ENCODE peak calls at places on chromosomes 6 and 20, in nine cellular contexts. One of them, this sample, is unnamed.

GRCh38 chr6:107509506-107509905 is 19.6 kb downstream of the SOBP start:
- DNase-seq in PC-3: no peak
- DNase-seq in HCT116: no peak
- DNase-seq in fibroblast of lung: no peak
- DNase-seq in mammary epithelial cell: no peak
- DNase-seq in hepatocyte: no peak
- DNase-seq in neural progenitor cell: no peak
- DNase-seq in astrocyte: peak; percentile 82
- DNase-seq in H1: no peak
- DNase-seq in this sample: no peak

GRCh38 chr20:51487076-51487475 is 55.4 kb downstream of the NFATC2 start:
- DNase-seq in PC-3: no peak
- DNase-seq in HCT116: no peak
- DNase-seq in fibroblast of lung: no peak
- DNase-seq in mammary epithelial cell: no peak
- DNase-seq in hepatocyte: no peak
- DNase-seq in neural progenitor cell: peak; percentile 24
- DNase-seq in astrocyte: no peak
- DNase-seq in H1: no peak
- DNase-seq in this sample: no peak

GRCh38 chr20:25538838-25539665 is 46.3 kb downstream of the NINL start:
- DNase-seq in PC-3: no peak
- DNase-seq in HCT116: no peak
- DNase-seq in fibroblast of lung: no peak
- DNase-seq in mammary epithelial cell: no peak
- DNase-seq in hepatocyte: no peak
- DNase-seq in neural progenitor cell: no peak
- DNase-seq in astrocyte: no peak
- DNase-seq in H1: no peak
- DNase-seq in this sample: peak; percentile 1

GRCh38 chr6:156977527-156978291 is 200.5 kb downstream of the ARID1B start:
- DNase-seq in PC-3: no peak
- DNase-seq in HCT116: no peak
- DNase-seq in fibroblast of lung: peak; percentile 53
- DNase-seq in mammary epithelial cell: peak; percentile 46
- DNase-seq in hepatocyte: no peak
- DNase-seq in neural progenitor cell: no peak
- DNase-seq in astrocyte: peak; percentile 53
- DNase-seq in H1: no peak
- DNase-seq in this sample: peak; percentile 65

GRCh38 chr6:145534986-145535385 is 200.3 kb downstream of the EPM2A start:
- DNase-seq in PC-3: no peak
- DNase-seq in HCT116: no peak
- DNase-seq in fibroblast of lung: no peak
- DNase-seq in mammary epithelial cell: no peak
- DNase-seq in hepatocyte: no peak
- DNase-seq in neural progenitor cell: no peak
- DNase-seq in astrocyte: no peak
- DNase-seq in H1: no peak
- DNase-seq in this sample: peak; percentile 12

GRCh38 chr20:16011061-16011460 is 562.2 kb downstream of the KIF16B start:
- DNase-seq in PC-3: no peak
- DNase-seq in HCT116: no peak
- DNase-seq in fibroblast of lung: no peak
- DNase-seq in mammary epithelial cell: no peak
- DNase-seq in hepatocyte: no peak
- DNase-seq in neural progenitor cell: peak; percentile 18
- DNase-seq in astrocyte: no peak
- DNase-seq in H1: no peak
- DNase-seq in this sample: no peak

GRCh38 chr6:69820438-69820837 is 23.6 kb upstream of the LMBRD1 start:
- DNase-seq in PC-3: no peak
- DNase-seq in HCT116: no peak
- DNase-seq in fibroblast of lung: no peak
- DNase-seq in mammary epithelial cell: no peak
- DNase-seq in hepatocyte: no peak
- DNase-seq in neural progenitor cell: no peak
- DNase-seq in astrocyte: no peak
- DNase-seq in H1: no peak
- DNase-seq in this sample: no peak

GRCh38 chr6:44105993-44106740 is 21.1 kb downstream of the MRPL14 start:
- DNase-seq in PC-3: no peak
- DNase-seq in HCT116: no peak
- DNase-seq in fibroblast of lung: peak; percentile 23
- DNase-seq in mammary epithelial cell: no peak
- DNase-seq in hepatocyte: no peak
- DNase-seq in neural progenitor cell: no peak
- DNase-seq in astrocyte: no peak
- DNase-seq in H1: no peak
- DNase-seq in this sample: peak; percentile 37

GRCh38 chr6:7262037-7262461 is 51.0 kb downstream of the SSR1 start:
- DNase-seq in PC-3: no peak
- DNase-seq in HCT116: no peak
- DNase-seq in fibroblast of lung: no peak
- DNase-seq in mammary epithelial cell: peak; percentile 48
- DNase-seq in hepatocyte: peak; percentile 35
- DNase-seq in neural progenitor cell: no peak
- DNase-seq in astrocyte: no peak
- DNase-seq in H1: no peak
- DNase-seq in this sample: no peak

GRCh38 chr6:6538301-6538700 is 50.2 kb upstream of the LY86 start:
- DNase-seq in PC-3: no peak
- DNase-seq in HCT116: no peak
- DNase-seq in fibroblast of lung: no peak
- DNase-seq in mammary epithelial cell: no peak
- DNase-seq in hepatocyte: no peak
- DNase-seq in neural progenitor cell: no peak
- DNase-seq in astrocyte: no peak
- DNase-seq in H1: no peak
- DNase-seq in this sample: no peak

GRCh38 chr6:4848382-4849068 is 72.3 kb downstream of the CDYL start:
- DNase-seq in PC-3: peak; percentile 55
- DNase-seq in HCT116: no peak
- DNase-seq in fibroblast of lung: peak; percentile 12
- DNase-seq in mammary epithelial cell: no peak
- DNase-seq in hepatocyte: peak; percentile 55
- DNase-seq in neural progenitor cell: peak; percentile 64
- DNase-seq in astrocyte: no peak
- DNase-seq in H1: no peak
- DNase-seq in this sample: peak; percentile 5

DNA sequence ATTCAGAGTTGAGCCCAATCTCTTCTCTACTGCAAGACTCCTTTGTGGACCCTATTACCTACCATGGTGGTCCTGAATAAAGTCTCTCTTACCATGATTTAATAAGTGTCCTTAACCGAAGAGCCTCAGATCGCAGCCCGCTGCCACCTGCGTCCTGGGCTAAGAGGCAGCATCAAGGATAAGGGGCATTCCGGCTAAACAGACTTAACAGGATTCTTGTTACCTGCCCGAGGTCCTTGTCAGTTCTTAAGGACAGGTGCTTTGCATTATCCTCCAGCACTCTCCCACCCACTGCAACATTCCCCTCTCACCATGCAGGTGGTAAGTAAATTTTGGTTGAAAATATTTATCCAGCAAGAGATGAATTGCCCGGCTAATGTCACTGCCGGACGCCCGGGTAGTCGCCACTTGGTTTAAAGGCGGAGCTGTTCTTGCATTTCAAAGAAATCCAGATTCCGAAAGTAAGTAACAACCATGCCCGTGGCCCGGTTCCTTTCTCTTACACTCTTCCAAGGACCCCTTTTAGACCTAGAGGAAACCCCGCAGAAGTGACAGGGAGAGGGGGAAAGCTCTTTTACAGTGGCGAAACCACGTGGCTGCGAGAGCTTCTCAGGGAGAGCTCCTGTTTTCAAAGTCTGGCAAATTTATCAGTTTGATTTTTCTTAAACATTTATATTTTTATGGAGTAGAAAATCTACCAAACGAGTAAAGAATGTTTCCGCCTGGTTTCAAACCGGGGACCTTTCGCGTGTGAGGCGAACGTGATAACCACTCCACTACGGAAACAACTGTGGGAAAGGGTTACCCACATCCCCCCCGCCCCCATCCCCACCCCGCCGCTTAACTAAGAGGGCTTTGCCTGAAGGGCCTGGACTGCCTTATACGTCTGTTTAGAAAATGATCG is 41.9 kb upstream of the PRSS16 start:
- DNase-seq in PC-3: no peak
- DNase-seq in HCT116: no peak
- DNase-seq in fibroblast of lung: peak; percentile 22
- DNase-seq in mammary epithelial cell: no peak
- DNase-seq in hepatocyte: peak; percentile 43
- DNase-seq in neural progenitor cell: peak; percentile 44
- DNase-seq in astrocyte: no peak
- DNase-seq in H1: no peak
- DNase-seq in this sample: peak; percentile 6
- TF ChIP-seq EZH2 in PC-3: no peak
- TF ChIP-seq EZH2 in HCT116: no peak
- TF ChIP-seq EZH2 in fibroblast of lung: no peak
- TF ChIP-seq EZH2 in mammary epithelial cell: no peak
- TF ChIP-seq EZH2 in hepatocyte: no peak
- TF ChIP-seq EZH2 in neural progenitor cell: no peak
- TF ChIP-seq EZH2 in astrocyte: no peak
- TF ChIP-seq EZH2 in H1: no peak
- TF ChIP-seq EZH2 in this sample: no peak

DNA sequence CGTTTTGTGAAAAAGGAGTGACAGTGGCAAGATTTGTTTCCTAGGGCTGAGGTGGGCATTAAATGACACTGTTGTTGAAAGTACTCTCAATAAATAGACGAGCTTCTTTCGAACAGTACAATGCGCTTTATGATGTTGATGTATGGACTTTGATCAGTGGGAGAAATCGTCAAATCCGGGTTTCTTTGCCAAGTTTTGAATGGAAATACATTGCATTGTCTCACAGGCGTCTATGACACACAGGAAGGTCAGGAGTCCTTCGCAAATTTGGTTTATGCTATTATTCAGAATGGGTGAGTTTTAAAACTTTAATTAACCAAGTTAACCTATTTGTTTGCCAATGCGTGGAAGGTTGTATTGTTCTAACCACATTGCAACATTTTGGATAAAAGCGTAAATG is 547.3 kb upstream of the SLC35B3 start:
- DNase-seq in PC-3: no peak
- DNase-seq in HCT116: no peak
- DNase-seq in fibroblast of lung: no peak
- DNase-seq in mammary epithelial cell: no peak
- DNase-seq in hepatocyte: no peak
- DNase-seq in neural progenitor cell: no peak
- DNase-seq in astrocyte: no peak
- DNase-seq in H1: no peak
- DNase-seq in this sample: peak; percentile 14
- H3K4me2 ChIP-seq in PC-3: peak overlapping the region; percentile 40
- H3K4me2 ChIP-seq in HCT116: peak overlapping the region; percentile 48
- H3K4me2 ChIP-seq in fibroblast of lung: peak overlapping the region; percentile 15
- H3K4me2 ChIP-seq in mammary epithelial cell: peak overlapping the region; percentile 59
- H3K4me2 ChIP-seq in hepatocyte: peak overlapping the region; percentile 47
- H3K4me2 ChIP-seq in neural progenitor cell: no peak overlapping the region
- H3K4me2 ChIP-seq in astrocyte: peak overlapping the region; percentile 61
- H3K4me2 ChIP-seq in H1: no peak overlapping the region
- H3K4me2 ChIP-seq in this sample: peak overlapping the region; percentile 68

GRCh38 chr6:37131960-37132253 is 38.0 kb upstream of the PIM1 start:
- DNase-seq in PC-3: no peak
- DNase-seq in HCT116: no peak
- DNase-seq in fibroblast of lung: no peak
- DNase-seq in mammary epithelial cell: no peak
- DNase-seq in hepatocyte: no peak
- DNase-seq in neural progenitor cell: no peak
- DNase-seq in astrocyte: no peak
- DNase-seq in H1: no peak
- DNase-seq in this sample: no peak
- H3K4me1 ChIP-seq in PC-3: peaks cover 73% of the 10 kb centered on the region
- H3K4me1 ChIP-seq in HCT116: peaks cover 56% of the 10 kb centered on the region
- H3K4me1 ChIP-seq in fibroblast of lung: peaks cover 23% of the 10 kb centered on the region
- H3K4me1 ChIP-seq in mammary epithelial cell: peaks cover 64% of the 10 kb centered on the region
- H3K4me1 ChIP-seq in hepatocyte: peaks cover 73% of the 10 kb centered on the region
- H3K4me1 ChIP-seq in neural progenitor cell: peaks cover 33% of the 10 kb centered on the region
- H3K4me1 ChIP-seq in astrocyte: peaks cover 55% of the 10 kb centered on the region
- H3K4me1 ChIP-seq in H1: peaks cover 26% of the 10 kb centered on the region
- H3K4me1 ChIP-seq in this sample: peaks cover 44% of the 10 kb centered on the region

GRCh38 chr20:46342045-46342378 is 33.7 kb upstream of the CDH22 start:
- DNase-seq in PC-3: no peak
- DNase-seq in HCT116: no peak
- DNase-seq in fibroblast of lung: no peak
- DNase-seq in mammary epithelial cell: no peak
- DNase-seq in hepatocyte: no peak
- DNase-seq in neural progenitor cell: no peak
- DNase-seq in astrocyte: no peak
- DNase-seq in H1: no peak
- DNase-seq in this sample: no peak
- TF ChIP-seq EZH2 in PC-3: no peak
- TF ChIP-seq EZH2 in HCT116: no peak
- TF ChIP-seq EZH2 in fibroblast of lung: no peak
- TF ChIP-seq EZH2 in mammary epithelial cell: no peak
- TF ChIP-seq EZH2 in hepatocyte: no peak
- TF ChIP-seq EZH2 in neural progenitor cell: no peak
- TF ChIP-seq EZH2 in astrocyte: peak; percentile 25
- TF ChIP-seq EZH2 in H1: no peak
- TF ChIP-seq EZH2 in this sample: no peak